ENCODE peak calls at places on chromosome 6, in eight cellular contexts. E is Kasumi-1, X is GM04503, F is HEK293T, C is islet precursor cell, B is H54, V is stomach, L is progenitor cell of endocrine pancreas. G is an unnamed sample.

GRCh38 chr6:169145476-169145875 is 108.2 kb downstream of the THBS2 start:
- DNase-seq in E (no peak), C (no peak), X (no peak), B (no peak), L (no peak), V (no peak), F (no peak), G (peak)

GRCh38 chr6:163777706-163778105 is 363.2 kb downstream of the QKI start:
- DNase-seq in F (no peak), B (no peak), X (no peak), C (no peak), L (no peak), V (no peak), E (no peak), G (no peak)

GRCh38 chr6:169161572-169162167 is 92.0 kb downstream of the THBS2 start:
- DNase-seq in L (no peak), V (no peak), B (no peak), F (no peak), X (no peak), C (no peak), E (no peak), G (no peak)

GRCh38 chr6:119749341-119749740 is 399.8 kb upstream of the MAN1A1 start:
- DNase-seq in C (no peak), B (no peak), V (no peak), F (no peak), E (no peak), X (peak), L (no peak), G (no peak)

GRCh38 chr6:33190504-33191107 is 1.7 kb downstream of the COL11A2 start:
- DNase-seq in F (no peak), X (no peak), V (no peak), C (no peak), B (no peak), E (no peak), L (no peak), G (no peak)

GRCh38 chr6:107435798-107436197 is 23.6 kb downstream of the PDSS2 start:
- DNase-seq in X (no peak), L (no peak), E (no peak), V (no peak), B (no peak), C (no peak), F (no peak), G (no peak)

GRCh38 chr6:158008894-158009891 is 27.5 kb downstream of the SYNJ2 start:
- DNase-seq in F (no peak), X (no peak), L (no peak), V (no peak), E (peak), C (no peak), B (no peak), G (peak)

GRCh38 chr6:7311920-7312615 is 931 bp downstream of the SSR1 start:
- DNase-seq in L (no peak), C (no peak), F (no peak), E (peak), B (no peak), V (no peak), X (no peak), G (no peak)

GRCh38 chr6:145139451-145139850 is 595.9 kb downstream of the EPM2A start:
- DNase-seq in B (no peak), F (peak), E (no peak), V (no peak), L (no peak), X (no peak), C (no peak), G (peak)

GRCh38 chr6:68559052-68559451 is 76.0 kb upstream of the ADGRB3 start:
- DNase-seq in F (peak), B (no peak), C (no peak), X (no peak), L (no peak), V (no peak), E (peak), G (no peak)

GRCh38 chr6:36809933-36810844 is 29.1 kb downstream of the CPNE5 start:
- DNase-seq in B (no peak), F (no peak), E (no peak), V (no peak), L (no peak), X (no peak), C (no peak), G (no peak)

GRCh38 chr6:42710316-42710715 is 12.1 kb downstream of the PRPH2 start:
- DNase-seq in F (no peak), E (no peak), X (no peak), V (no peak), B (no peak), C (peak), L (no peak), G (no peak)

GRCh38 chr6:143328885-143329284 is 121.6 kb downstream of the ADAT2 start:
- DNase-seq in X (no peak), B (no peak), C (no peak), L (no peak), E (no peak), V (no peak), F (no peak), G (peak)

GRCh38 chr6:72552938-72553337 is 68.9 kb upstream of the KCNQ5 start:
- DNase-seq in F (no peak), B (no peak), L (no peak), V (no peak), X (no peak), C (no peak), E (no peak), G (no peak)

GRCh38 chr6:156425374-156425773 is 351.8 kb upstream of the ARID1B start:
- DNase-seq in X (peak), F (no peak), E (no peak), L (no peak), C (no peak), V (no peak), B (no peak), G (peak)

GRCh38 chr6:42819803-42820508 is 38.1 kb downstream of the BICRAL start:
- DNase-seq in L (no peak), B (no peak), F (peak), X (no peak), C (no peak), V (no peak), E (peak), G (no peak)

GRCh38 chr6:158717341-158718328 is 67.8 kb downstream of the SYTL3 start:
- DNase-seq in F (no peak), E (no peak), B (no peak), C (no peak), L (no peak), X (no peak), V (no peak), G (no peak)

GRCh38 chr6:81054011-81054410 is 698.5 kb downstream of the TENT5A start:
- DNase-seq in X (no peak), C (no peak), F (no peak), V (no peak), E (no peak), B (no peak), L (no peak), G (no peak)

GRCh38 chr6:29943053-29943966 is 978 bp downstream of the HLA-A start:
- DNase-seq in L (no peak), F (no peak), B (no peak), X (no peak), C (no peak), V (no peak), E (no peak), G (no peak)

GRCh38 chr6:90111387-90111786 is 185.3 kb downstream of the BACH2 start:
- DNase-seq in B (no peak), E (no peak), L (no peak), X (no peak), F (no peak), C (no peak), V (no peak), G (no peak)

GRCh38 chr6:40907198-40907701 is 131.8 kb downstream of the UNC5CL start:
- DNase-seq in X (no peak), L (no peak), V (peak), C (no peak), B (peak), F (no peak), E (no peak), G (peak)

GRCh38 chr6:33926451-33926850 is 122.6 kb upstream of the MLN start:
- DNase-seq in X (no peak), V (no peak), C (no peak), L (no peak), F (peak), E (no peak), B (peak), G (peak)